ENCODE peak calls at places on chromosomes 12 and 14, in ten cellular contexts. One of them, this sample, is unnamed.

GRCh38 chr12:2335109-2335508 is 282.3 kb downstream of the CACNA1C start:
- DNase-seq in AG04450: no peak
- DNase-seq in H9: no peak
- DNase-seq in PC-3: no peak
- DNase-seq in hepatocyte: no peak
- DNase-seq in GM06990: no peak
- DNase-seq in colonic mucosa: no peak
- DNase-seq in A673: peak; percentile 90
- DNase-seq in Caco-2: no peak
- DNase-seq in foreskin keratinocyte: no peak
- DNase-seq in this sample: no peak

GRCh38 chr12:9707864-9708808 is 24.8 kb downstream of the CLECL1 start:
- DNase-seq in AG04450: peak; percentile 30
- DNase-seq in H9: peak; percentile 73
- DNase-seq in PC-3: peak; percentile 61
- DNase-seq in hepatocyte: peak; percentile 68
- DNase-seq in GM06990: no peak
- DNase-seq in colonic mucosa: peak; percentile 56
- DNase-seq in A673: peak; percentile 66
- DNase-seq in Caco-2: peak; percentile 64
- DNase-seq in foreskin keratinocyte: no peak
- DNase-seq in this sample: no peak

GRCh38 chr14:35877276-35877675 is 51.1 kb downstream of the BRMS1L start:
- DNase-seq in AG04450: no peak
- DNase-seq in H9: no peak
- DNase-seq in PC-3: peak; percentile 93
- DNase-seq in hepatocyte: peak; percentile 15
- DNase-seq in GM06990: no peak
- DNase-seq in colonic mucosa: no peak
- DNase-seq in A673: no peak
- DNase-seq in Caco-2: peak; percentile 38
- DNase-seq in foreskin keratinocyte: peak; percentile 44
- DNase-seq in this sample: no peak

GRCh38 chr12:91632042-91632786 is 449.6 kb upstream of the DCN start:
- DNase-seq in AG04450: no peak
- DNase-seq in H9: no peak
- DNase-seq in PC-3: no peak
- DNase-seq in hepatocyte: no peak
- DNase-seq in GM06990: no peak
- DNase-seq in colonic mucosa: no peak
- DNase-seq in A673: no peak
- DNase-seq in Caco-2: no peak
- DNase-seq in foreskin keratinocyte: no peak
- DNase-seq in this sample: no peak

GRCh38 chr14:78131616-78132015 is 38.6 kb upstream of the NRXN3 start:
- DNase-seq in AG04450: no peak
- DNase-seq in H9: no peak
- DNase-seq in PC-3: no peak
- DNase-seq in hepatocyte: no peak
- DNase-seq in GM06990: no peak
- DNase-seq in colonic mucosa: no peak
- DNase-seq in A673: no peak
- DNase-seq in Caco-2: no peak
- DNase-seq in foreskin keratinocyte: no peak
- DNase-seq in this sample: no peak

GRCh38 chr12:119154435-119154818 is 24.3 kb upstream of the HSPB8 start:
- DNase-seq in AG04450: no peak
- DNase-seq in H9: peak; percentile 97
- DNase-seq in PC-3: peak; percentile 6
- DNase-seq in hepatocyte: peak; percentile 63
- DNase-seq in GM06990: no peak
- DNase-seq in colonic mucosa: no peak
- DNase-seq in A673: peak; percentile 7
- DNase-seq in Caco-2: no peak
- DNase-seq in foreskin keratinocyte: no peak
- DNase-seq in this sample: no peak

GRCh38 chr14:51139221-51139681 is 44.3 kb upstream of the TRIM9 start:
- DNase-seq in AG04450: no peak
- DNase-seq in H9: no peak
- DNase-seq in PC-3: no peak
- DNase-seq in hepatocyte: peak; percentile 22
- DNase-seq in GM06990: no peak
- DNase-seq in colonic mucosa: peak; percentile 44
- DNase-seq in A673: no peak
- DNase-seq in Caco-2: no peak
- DNase-seq in foreskin keratinocyte: peak; percentile 36
- DNase-seq in this sample: no peak

GRCh38 chr12:10213168-10214130 is 772 bp downstream of the GABARAPL1 start:
- DNase-seq in AG04450: peak; percentile 68
- DNase-seq in H9: peak; percentile 63
- DNase-seq in PC-3: peak; percentile 44
- DNase-seq in hepatocyte: peak; percentile 80
- DNase-seq in GM06990: peak; percentile 34
- DNase-seq in colonic mucosa: peak; percentile 60
- DNase-seq in A673: peak; percentile 78
- DNase-seq in Caco-2: peak; percentile 71
- DNase-seq in foreskin keratinocyte: peak; percentile 44
- DNase-seq in this sample: peak; percentile 92

GRCh38 chr12:127389923-127390322 is 877.0 kb upstream of the TMEM132C start:
- DNase-seq in AG04450: peak; percentile 26
- DNase-seq in H9: peak; percentile 73
- DNase-seq in PC-3: peak; percentile 94
- DNase-seq in hepatocyte: peak; percentile 77
- DNase-seq in GM06990: no peak
- DNase-seq in colonic mucosa: no peak
- DNase-seq in A673: peak; percentile 68
- DNase-seq in Caco-2: peak; percentile 36
- DNase-seq in foreskin keratinocyte: peak; percentile 54
- DNase-seq in this sample: no peak

GRCh38 chr12:12913626-12914388 is 22.4 kb downstream of the GPRC5A start:
- DNase-seq in AG04450: no peak
- DNase-seq in H9: no peak
- DNase-seq in PC-3: no peak
- DNase-seq in hepatocyte: no peak
- DNase-seq in GM06990: no peak
- DNase-seq in colonic mucosa: no peak
- DNase-seq in A673: peak; percentile 25
- DNase-seq in Caco-2: no peak
- DNase-seq in foreskin keratinocyte: no peak
- DNase-seq in this sample: no peak

DNA sequence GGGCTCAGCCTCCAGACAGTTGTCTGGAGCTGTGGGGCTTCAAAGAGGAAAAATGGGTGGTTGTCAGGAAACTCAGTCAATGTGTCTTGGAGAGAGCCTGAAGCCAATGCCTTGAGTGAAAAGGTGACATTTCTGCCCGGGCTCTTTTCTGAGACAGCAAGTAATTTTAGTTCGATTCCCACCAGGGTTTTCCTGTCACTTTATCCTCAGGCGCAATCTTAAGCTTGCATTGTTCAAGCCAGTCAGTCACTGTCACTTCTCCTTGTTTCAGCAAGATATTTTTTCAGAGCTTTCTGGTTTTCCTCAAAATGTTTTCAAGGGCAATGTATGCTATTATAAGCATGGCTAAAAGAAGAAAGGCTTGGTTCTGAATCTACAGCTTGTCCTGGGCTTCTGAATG is 404.7 kb upstream of the SEL1L start:
- DNase-seq in AG04450: no peak
- DNase-seq in H9: no peak
- DNase-seq in PC-3: no peak
- DNase-seq in hepatocyte: no peak
- DNase-seq in GM06990: no peak
- DNase-seq in colonic mucosa: no peak
- DNase-seq in A673: no peak
- DNase-seq in Caco-2: no peak
- DNase-seq in foreskin keratinocyte: no peak
- DNase-seq in this sample: no peak
- TF ChIP-seq CTCF in AG04450: no peak
- TF ChIP-seq CTCF in H9: no peak
- TF ChIP-seq CTCF in PC-3: no peak
- TF ChIP-seq CTCF in hepatocyte: no peak
- TF ChIP-seq CTCF in GM06990: no peak
- TF ChIP-seq CTCF in colonic mucosa: no peak
- TF ChIP-seq CTCF in A673: no peak
- TF ChIP-seq CTCF in Caco-2: no peak
- TF ChIP-seq CTCF in foreskin keratinocyte: no peak
- TF ChIP-seq CTCF in this sample: no peak

DNA sequence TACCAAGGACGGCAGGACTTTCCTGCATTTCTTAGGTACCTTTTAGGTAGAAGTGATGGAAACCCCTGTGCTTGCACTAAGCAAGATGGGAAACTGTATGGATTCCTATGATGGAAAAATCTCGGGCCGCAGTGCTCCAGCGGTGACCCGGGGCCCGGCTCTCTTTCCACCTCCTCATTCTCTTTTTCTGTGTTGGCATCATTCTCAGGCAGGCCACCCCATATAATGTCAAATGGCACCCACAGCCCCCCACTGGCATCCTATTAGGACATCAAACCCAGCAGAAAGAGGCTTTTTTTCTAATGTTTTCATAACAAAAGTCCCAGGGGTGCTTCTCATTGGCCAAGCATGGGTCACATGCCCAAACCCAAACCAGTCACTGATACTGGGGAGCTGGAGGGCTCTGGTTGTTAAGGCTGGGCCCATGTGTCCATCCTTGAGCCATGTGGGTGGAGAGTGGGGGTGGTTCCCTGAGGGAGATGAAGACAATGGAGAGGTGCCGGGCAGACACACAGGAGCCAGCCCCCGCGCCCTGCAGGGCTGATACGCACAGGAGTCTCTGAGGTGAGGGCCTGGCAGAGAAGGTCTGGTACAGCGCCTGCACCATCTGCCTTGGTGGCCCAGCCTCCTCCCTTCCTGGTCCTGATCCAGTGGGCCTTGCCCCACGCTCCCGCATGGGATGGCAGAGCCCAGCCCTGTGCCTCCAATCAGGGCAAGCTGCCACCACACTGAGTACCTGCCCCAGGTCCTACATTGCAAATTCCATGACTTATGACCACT is 142.1 kb downstream of the CALM1 start:
- DNase-seq in AG04450: no peak
- DNase-seq in H9: no peak
- DNase-seq in PC-3: no peak
- DNase-seq in hepatocyte: no peak
- DNase-seq in GM06990: no peak
- DNase-seq in colonic mucosa: no peak
- DNase-seq in A673: no peak
- DNase-seq in Caco-2: no peak
- DNase-seq in foreskin keratinocyte: no peak
- DNase-seq in this sample: no peak
- H3K27me3 ChIP-seq in AG04450: no peaks in the 10 kb centered on the region
- H3K27me3 ChIP-seq in H9: no peaks in the 10 kb centered on the region
- H3K27me3 ChIP-seq in PC-3: no peaks in the 10 kb centered on the region
- H3K27me3 ChIP-seq in hepatocyte: no peaks in the 10 kb centered on the region
- H3K27me3 ChIP-seq in GM06990: no peaks in the 10 kb centered on the region
- H3K27me3 ChIP-seq in colonic mucosa: no peaks in the 10 kb centered on the region
- H3K27me3 ChIP-seq in A673: no peaks in the 10 kb centered on the region
- H3K27me3 ChIP-seq in Caco-2: no peaks in the 10 kb centered on the region
- H3K27me3 ChIP-seq in foreskin keratinocyte: no peaks in the 10 kb centered on the region
- H3K27me3 ChIP-seq in this sample: no peaks in the 10 kb centered on the region

GRCh38 chr12:47818701-47819543 is 781 bp downstream of the HDAC7 start:
- DNase-seq in AG04450: no peak
- DNase-seq in H9: peak; percentile 74
- DNase-seq in PC-3: no peak
- DNase-seq in hepatocyte: peak; percentile 71
- DNase-seq in GM06990: peak; percentile 56
- DNase-seq in colonic mucosa: peak; percentile 79
- DNase-seq in A673: no peak
- DNase-seq in Caco-2: peak; percentile 89
- DNase-seq in foreskin keratinocyte: no peak
- DNase-seq in this sample: no peak

GRCh38 chr12:47818382-47818700 is 1.4 kb downstream of the HDAC7 start:
- DNase-seq in AG04450: no peak
- DNase-seq in H9: peak; percentile 63
- DNase-seq in PC-3: no peak
- DNase-seq in hepatocyte: no peak
- DNase-seq in GM06990: no peak
- DNase-seq in colonic mucosa: no peak
- DNase-seq in A673: no peak
- DNase-seq in Caco-2: no peak
- DNase-seq in foreskin keratinocyte: no peak
- DNase-seq in this sample: no peak

GRCh38 chr12:47818007-47818376 is 1.7 kb downstream of the HDAC7 start:
- DNase-seq in AG04450: no peak
- DNase-seq in H9: no peak
- DNase-seq in PC-3: no peak
- DNase-seq in hepatocyte: no peak
- DNase-seq in GM06990: no peak
- DNase-seq in colonic mucosa: no peak
- DNase-seq in A673: no peak
- DNase-seq in Caco-2: no peak
- DNase-seq in foreskin keratinocyte: no peak
- DNase-seq in this sample: no peak

GRCh38 chr12:47816646-47817271 is 2.9 kb downstream of the HDAC7 start:
- DNase-seq in AG04450: no peak
- DNase-seq in H9: no peak
- DNase-seq in PC-3: no peak
- DNase-seq in hepatocyte: no peak
- DNase-seq in GM06990: no peak
- DNase-seq in colonic mucosa: no peak
- DNase-seq in A673: no peak
- DNase-seq in Caco-2: no peak
- DNase-seq in foreskin keratinocyte: no peak
- DNase-seq in this sample: no peak

GRCh38 chr12:47817272-47818006 is 2.3 kb downstream of the HDAC7 start:
- DNase-seq in AG04450: no peak
- DNase-seq in H9: no peak
- DNase-seq in PC-3: no peak
- DNase-seq in hepatocyte: peak; percentile 50
- DNase-seq in GM06990: no peak
- DNase-seq in colonic mucosa: no peak
- DNase-seq in A673: no peak
- DNase-seq in Caco-2: no peak
- DNase-seq in foreskin keratinocyte: no peak
- DNase-seq in this sample: no peak
- TF ChIP-seq CTCF in AG04450: peak; percentile 35
- TF ChIP-seq CTCF in H9: peak; percentile 39
- TF ChIP-seq CTCF in PC-3: peak; percentile 38
- TF ChIP-seq CTCF in hepatocyte: peak; percentile 30
- TF ChIP-seq CTCF in GM06990: peak; percentile 41
- TF ChIP-seq CTCF in colonic mucosa: no peak
- TF ChIP-seq CTCF in A673: peak; percentile 39
- TF ChIP-seq CTCF in Caco-2: no peak
- TF ChIP-seq CTCF in foreskin keratinocyte: peak; percentile 51
- TF ChIP-seq CTCF in this sample: peak; percentile 54

DNA sequence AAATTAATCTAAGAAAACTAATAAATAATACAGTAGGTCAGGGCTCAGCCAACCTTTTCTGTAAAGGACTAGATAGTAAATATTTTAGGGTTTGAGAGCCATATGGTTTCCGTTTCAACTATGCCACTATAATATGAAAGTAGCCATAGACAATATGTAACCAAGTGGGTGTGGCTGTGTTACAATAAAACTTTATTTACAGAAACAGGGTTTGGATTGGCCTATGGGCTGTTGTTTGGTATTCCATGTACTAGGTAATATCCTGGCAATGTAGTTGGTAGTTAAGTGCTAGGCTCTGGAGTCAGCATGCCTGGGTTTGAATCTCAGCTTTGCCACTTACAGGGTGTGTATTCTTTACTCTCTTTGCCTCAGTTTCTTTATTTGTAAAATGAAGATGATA is 156.5 kb upstream of the RPH3A start:
- DNase-seq in AG04450: no peak
- DNase-seq in H9: no peak
- DNase-seq in PC-3: no peak
- DNase-seq in hepatocyte: no peak
- DNase-seq in GM06990: no peak
- DNase-seq in colonic mucosa: no peak
- DNase-seq in A673: no peak
- DNase-seq in Caco-2: no peak
- DNase-seq in foreskin keratinocyte: no peak
- DNase-seq in this sample: no peak
- H3K27me3 ChIP-seq in AG04450: no peaks in the 10 kb centered on the region
- H3K27me3 ChIP-seq in H9: no peaks in the 10 kb centered on the region
- H3K27me3 ChIP-seq in PC-3: peaks cover 31% of the 10 kb centered on the region
- H3K27me3 ChIP-seq in hepatocyte: no peaks in the 10 kb centered on the region
- H3K27me3 ChIP-seq in GM06990: no peaks in the 10 kb centered on the region
- H3K27me3 ChIP-seq in colonic mucosa: peaks cover 6% of the 10 kb centered on the region
- H3K27me3 ChIP-seq in A673: no peaks in the 10 kb centered on the region
- H3K27me3 ChIP-seq in Caco-2: no peaks in the 10 kb centered on the region
- H3K27me3 ChIP-seq in foreskin keratinocyte: no peaks in the 10 kb centered on the region
- H3K27me3 ChIP-seq in this sample: no peaks in the 10 kb centered on the region